ENCODE peak calls at places on chromosomes 2 and 18, in seven cellular contexts. K is mesendoderm, Z is neuronal stem cell, J is IMR-90, R is H9, L is H1, U is mesenchymal stem cell. I is an unnamed sample.

GRCh38 chr2:144041612-144042011 is 478.3 kb downstream of the ZEB2 start:
- DNase-seq in R (no peak), J (no peak), K (peak), L (no peak), U (no peak), Z (no peak), I (no peak)

GRCh38 chr2:47119001-47119400 is 36.1 kb downstream of the STPG4 start:
- DNase-seq in K (no peak), Z (no peak), R (no peak), J (peak), U (peak), L (no peak), I (no peak)

GRCh38 chr2:99608092-99608491 is 118.3 kb upstream of the REV1 start:
- DNase-seq in Z (no peak), R (no peak), U (no peak), K (peak), J (no peak), L (no peak), I (no peak)

GRCh38 chr2:73020657-73021370 is 50.7 kb downstream of the SFXN5 start:
- DNase-seq in K (peak), U (peak), R (no peak), Z (no peak), J (peak), L (no peak), I (no peak)

GRCh38 chr2:15631883-15632282 is 40.2 kb downstream of the DDX1 start:
- DNase-seq in U (no peak), R (no peak), L (no peak), J (no peak), K (no peak), Z (no peak), I (no peak)

GRCh38 chr2:28273751-28274150 is 118.9 kb upstream of the FOSL2 start:
- DNase-seq in R (no peak), Z (no peak), J (no peak), U (no peak), K (no peak), L (no peak), I (no peak)

GRCh38 chr2:35963344-35963743 is 392.2 kb upstream of the CRIM1 start:
- DNase-seq in Z (no peak), L (no peak), K (peak), R (no peak), J (no peak), U (no peak), I (no peak)

GRCh38 chr2:203936535-203936934 is at the start of gene ICOS:
- DNase-seq in L (no peak), Z (no peak), U (no peak), K (no peak), J (no peak), R (no peak), I (no peak)

GRCh38 chr2:7639476-7639875 is 722.3 kb downstream of the RNF144A start:
- DNase-seq in K (no peak), Z (no peak), L (no peak), J (no peak), U (no peak), R (no peak), I (no peak)

GRCh38 chr2:226664140-226664539 is 135.5 kb downstream of the IRS1 start:
- DNase-seq in R (no peak), Z (no peak), L (no peak), J (no peak), U (no peak), K (no peak), I (no peak)

GRCh38 chr2:185436787-185437372 is 301.7 kb upstream of the FSIP2 start:
- DNase-seq in R (no peak), U (no peak), K (no peak), J (no peak), Z (no peak), L (no peak), I (no peak)

GRCh38 chr2:8679567-8679826 is 2.4 kb upstream of the ID2 start:
- DNase-seq in L (no peak), J (no peak), K (no peak), U (no peak), R (no peak), Z (no peak), I (no peak)

GRCh38 chr2:227057060-227057459 is 106.9 kb downstream of the COL4A4 start:
- DNase-seq in K (no peak), R (no peak), L (no peak), Z (no peak), J (no peak), U (no peak), I (no peak)

GRCh38 chr2:220300806-220301205 is 673.4 kb downstream of the SLC4A3 start:
- DNase-seq in L (no peak), U (no peak), R (no peak), Z (no peak), J (peak), K (no peak), I (no peak)

GRCh38 chr2:38925982-38926381 is 36.3 kb downstream of the ARHGEF33 start:
- DNase-seq in L (no peak), U (no peak), Z (no peak), K (peak), J (no peak), R (peak), I (peak)

GRCh38 chr18:59612461-59612860 is 84.8 kb downstream of the CCBE1 start:
- DNase-seq in K (peak), J (peak), U (no peak), L (no peak), Z (no peak), R (no peak), I (no peak)

GRCh38 chr2:30710461-30710860 is 96.8 kb downstream of the CAPN13 start:
- DNase-seq in J (no peak), R (no peak), K (no peak), L (no peak), Z (no peak), U (no peak), I (no peak)
- H2AK5ac ChIP-seq in J (no peak), R (no peak), K (no peak), L (no peak), Z (no peak), U (no peak), I (no peak)

GRCh38 chr2:237572742-237573101 is 6.3 kb downstream of the PRLH start:
- DNase-seq in R (no peak), L (no peak), Z (no peak), U (no peak), J (no peak), K (no peak), I (no peak)
- H3K27ac ChIP-seq in R (no peak), L (no peak), Z (no peak), U (no peak), J (no peak), K (peak), I (no peak)

GRCh38 chr2:52558265-52558664 is 1209.3 kb upstream of the CHAC2 start:
- DNase-seq in J (no peak), L (peak), Z (peak), R (no peak), K (no peak), U (no peak), I (no peak)
- H2AK5ac ChIP-seq in J (no peak), L (no peak), Z (no peak), R (no peak), K (no peak), U (no peak), I (no peak)

GRCh38 chr2:105734762-105735538 is 9.8 kb upstream of the NCK2 start:
- DNase-seq in J (peak), L (no peak), Z (no peak), R (no peak), K (no peak), U (peak), I (no peak)

GRCh38 chr2:105737980-105738657 is 6.6 kb upstream of the NCK2 start:
- DNase-seq in J (no peak), K (no peak), Z (no peak), R (no peak), U (no peak), L (no peak), I (no peak)

GRCh38 chr2:105738658-105739051 is 6.1 kb upstream of the NCK2 start:
- DNase-seq in L (no peak), J (no peak), R (no peak), Z (no peak), U (no peak), K (no peak), I (no peak)

GRCh38 chr2:105732955-105733607 is 11.6 kb upstream of the NCK2 start:
- DNase-seq in J (no peak), Z (no peak), R (no peak), K (no peak), U (no peak), L (no peak), I (no peak)

GRCh38 chr2:105736145-105736544 is 8.6 kb upstream of the NCK2 start:
- DNase-seq in K (peak), L (no peak), R (no peak), U (no peak), Z (no peak), J (no peak), I (no peak)
- H3K27ac ChIP-seq in K (no peak), L (no peak), R (no peak), U (no peak), Z (no peak), J (no peak), I (no peak)

GRCh38 chr2:18991177-18992168 is 366.9 kb downstream of the OSR1 start:
- DNase-seq in Z (no peak), K (peak), L (no peak), J (peak), U (peak), R (no peak), I (peak)

GRCh38 chr2:18987021-18987420 is 371.4 kb downstream of the OSR1 start:
- DNase-seq in Z (no peak), R (no peak), J (peak), L (no peak), K (no peak), U (peak), I (no peak)

GRCh38 chr2:18986046-18986445 is 372.4 kb downstream of the OSR1 start:
- DNase-seq in U (no peak), K (no peak), J (no peak), R (no peak), L (no peak), Z (no peak), I (no peak)

GRCh38 chr2:18987592-18988073 is 370.8 kb downstream of the OSR1 start:
- DNase-seq in R (no peak), L (no peak), Z (no peak), J (peak), U (peak), K (no peak), I (peak)

DNA sequence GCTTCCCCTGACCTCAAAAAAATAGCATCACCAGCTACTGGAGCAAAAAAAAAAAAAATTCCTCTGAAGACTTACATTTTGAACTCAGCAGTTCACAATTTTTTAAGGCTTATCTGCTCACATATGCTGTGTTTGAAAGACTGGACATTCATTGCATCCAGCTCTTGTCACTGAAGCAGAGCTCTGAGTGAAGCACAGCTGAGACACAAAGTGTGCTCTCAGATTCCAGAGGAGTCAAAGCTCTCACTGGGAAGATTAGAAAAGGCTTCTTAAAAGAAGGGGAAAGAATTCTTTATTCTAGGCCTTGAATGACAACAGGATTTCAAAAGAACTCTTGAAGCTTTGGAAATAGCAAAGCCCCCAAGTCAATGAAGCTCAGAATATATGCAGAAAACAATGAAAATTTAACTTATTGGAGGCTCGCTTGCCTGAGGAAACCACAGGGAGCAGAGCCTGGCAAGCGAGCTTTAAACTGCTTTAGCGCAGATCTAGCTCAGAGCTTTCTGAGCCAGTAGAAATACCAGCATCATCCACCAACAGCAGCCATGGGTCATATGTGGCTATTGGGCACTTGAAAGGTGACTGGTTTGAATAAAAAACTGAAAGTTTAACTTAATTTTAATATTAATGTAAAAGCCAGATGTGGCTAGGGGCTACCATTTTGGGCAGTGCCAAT is 369.7 kb downstream of the OSR1 start:
- DNase-seq in Z (peak), L (no peak), K (peak), R (no peak), J (peak), U (peak), I (no peak)
- H2AK5ac ChIP-seq in Z (no peak), L (no peak), K (no peak), R (no peak), J (peak), U (peak), I (no peak)